ENCODE peak calls at places on chromosomes 2 and 18, in seven cellular contexts. One of them, this sample, is unnamed.

GRCh38 chr2:241546771-241547498 is 11.6 kb upstream of the BOK start:
- DNase-seq in naive thymus-derived CD8-positive, alpha-beta T cell: no peak
- DNase-seq in choroid plexus epithelial cell: peak; percentile 88
- DNase-seq in naive thymus-derived CD4-positive, alpha-beta T cell: no peak
- DNase-seq in activated T-helper 1 cell treated with anti-CD3 and anti-CD28 coated beads, Interleukin-12 subunit alpha, Interleukin-12 subunit beta, Interleukin-2, Interleukin-4 antibody, amounts not matched to agents 30 ng/mL and 10 ng/mL and 1 ng/mL, durations not matched to agents 14 hours and 24 hours and 36 hours: no peak
- DNase-seq in CD4-positive, CD25-positive, alpha-beta regulatory T cell: no peak
- DNase-seq in stimulated activated CD8-positive, alpha-beta memory T cell treated with anti-CD3 and anti-CD28 coated beads, Interleukin-15, amount 100 ng/mL, for 48 hours: no peak
- DNase-seq in this sample: no peak

GRCh38 chr2:189104926-189105325 is 74.6 kb downstream of the COL5A2 start:
- DNase-seq in naive thymus-derived CD8-positive, alpha-beta T cell: no peak
- DNase-seq in choroid plexus epithelial cell: peak; percentile 74
- DNase-seq in naive thymus-derived CD4-positive, alpha-beta T cell: no peak
- DNase-seq in activated T-helper 1 cell treated with anti-CD3 and anti-CD28 coated beads, Interleukin-12 subunit alpha, Interleukin-12 subunit beta, Interleukin-2, Interleukin-4 antibody, amounts not matched to agents 30 ng/mL and 10 ng/mL and 1 ng/mL, durations not matched to agents 14 hours and 24 hours and 36 hours: no peak
- DNase-seq in CD4-positive, CD25-positive, alpha-beta regulatory T cell: no peak
- DNase-seq in stimulated activated CD8-positive, alpha-beta memory T cell treated with anti-CD3 and anti-CD28 coated beads, Interleukin-15, amount 100 ng/mL, for 48 hours: no peak
- DNase-seq in this sample: no peak

GRCh38 chr2:8488001-8488738 is 193.7 kb upstream of the ID2 start:
- DNase-seq in naive thymus-derived CD8-positive, alpha-beta T cell: peak; percentile 51
- DNase-seq in choroid plexus epithelial cell: no peak
- DNase-seq in naive thymus-derived CD4-positive, alpha-beta T cell: no peak
- DNase-seq in activated T-helper 1 cell treated with anti-CD3 and anti-CD28 coated beads, Interleukin-12 subunit alpha, Interleukin-12 subunit beta, Interleukin-2, Interleukin-4 antibody, amounts not matched to agents 30 ng/mL and 10 ng/mL and 1 ng/mL, durations not matched to agents 14 hours and 24 hours and 36 hours: peak; percentile 57
- DNase-seq in CD4-positive, CD25-positive, alpha-beta regulatory T cell: peak; percentile 59
- DNase-seq in stimulated activated CD8-positive, alpha-beta memory T cell treated with anti-CD3 and anti-CD28 coated beads, Interleukin-15, amount 100 ng/mL, for 48 hours: peak; percentile 60
- DNase-seq in this sample: no peak

GRCh38 chr2:179524940-179525339 is 260.3 kb upstream of the SESTD1 start:
- DNase-seq in naive thymus-derived CD8-positive, alpha-beta T cell: no peak
- DNase-seq in choroid plexus epithelial cell: no peak
- DNase-seq in naive thymus-derived CD4-positive, alpha-beta T cell: no peak
- DNase-seq in activated T-helper 1 cell treated with anti-CD3 and anti-CD28 coated beads, Interleukin-12 subunit alpha, Interleukin-12 subunit beta, Interleukin-2, Interleukin-4 antibody, amounts not matched to agents 30 ng/mL and 10 ng/mL and 1 ng/mL, durations not matched to agents 14 hours and 24 hours and 36 hours: no peak
- DNase-seq in CD4-positive, CD25-positive, alpha-beta regulatory T cell: no peak
- DNase-seq in stimulated activated CD8-positive, alpha-beta memory T cell treated with anti-CD3 and anti-CD28 coated beads, Interleukin-15, amount 100 ng/mL, for 48 hours: no peak
- DNase-seq in this sample: no peak

GRCh38 chr18:13672657-13673056 is 53.7 kb downstream of the FAM210A start:
- DNase-seq in naive thymus-derived CD8-positive, alpha-beta T cell: no peak
- DNase-seq in choroid plexus epithelial cell: no peak
- DNase-seq in naive thymus-derived CD4-positive, alpha-beta T cell: no peak
- DNase-seq in activated T-helper 1 cell treated with anti-CD3 and anti-CD28 coated beads, Interleukin-12 subunit alpha, Interleukin-12 subunit beta, Interleukin-2, Interleukin-4 antibody, amounts not matched to agents 30 ng/mL and 10 ng/mL and 1 ng/mL, durations not matched to agents 14 hours and 24 hours and 36 hours: no peak
- DNase-seq in CD4-positive, CD25-positive, alpha-beta regulatory T cell: no peak
- DNase-seq in stimulated activated CD8-positive, alpha-beta memory T cell treated with anti-CD3 and anti-CD28 coated beads, Interleukin-15, amount 100 ng/mL, for 48 hours: no peak
- DNase-seq in this sample: no peak

GRCh38 chr2:42333579-42333978 is 27.4 kb downstream of the COX7A2L start:
- DNase-seq in naive thymus-derived CD8-positive, alpha-beta T cell: no peak
- DNase-seq in choroid plexus epithelial cell: no peak
- DNase-seq in naive thymus-derived CD4-positive, alpha-beta T cell: no peak
- DNase-seq in activated T-helper 1 cell treated with anti-CD3 and anti-CD28 coated beads, Interleukin-12 subunit alpha, Interleukin-12 subunit beta, Interleukin-2, Interleukin-4 antibody, amounts not matched to agents 30 ng/mL and 10 ng/mL and 1 ng/mL, durations not matched to agents 14 hours and 24 hours and 36 hours: no peak
- DNase-seq in CD4-positive, CD25-positive, alpha-beta regulatory T cell: no peak
- DNase-seq in stimulated activated CD8-positive, alpha-beta memory T cell treated with anti-CD3 and anti-CD28 coated beads, Interleukin-15, amount 100 ng/mL, for 48 hours: no peak
- DNase-seq in this sample: no peak

GRCh38 chr2:197839327-197839726 is 34.9 kb downstream of the PLCL1 start:
- DNase-seq in naive thymus-derived CD8-positive, alpha-beta T cell: no peak
- DNase-seq in choroid plexus epithelial cell: no peak
- DNase-seq in naive thymus-derived CD4-positive, alpha-beta T cell: peak; percentile 16
- DNase-seq in activated T-helper 1 cell treated with anti-CD3 and anti-CD28 coated beads, Interleukin-12 subunit alpha, Interleukin-12 subunit beta, Interleukin-2, Interleukin-4 antibody, amounts not matched to agents 30 ng/mL and 10 ng/mL and 1 ng/mL, durations not matched to agents 14 hours and 24 hours and 36 hours: no peak
- DNase-seq in CD4-positive, CD25-positive, alpha-beta regulatory T cell: no peak
- DNase-seq in stimulated activated CD8-positive, alpha-beta memory T cell treated with anti-CD3 and anti-CD28 coated beads, Interleukin-15, amount 100 ng/mL, for 48 hours: no peak
- DNase-seq in this sample: no peak

GRCh38 chr2:241066893-241067341 is 35.2 kb downstream of the MTERF4 start:
- DNase-seq in naive thymus-derived CD8-positive, alpha-beta T cell: no peak
- DNase-seq in choroid plexus epithelial cell: no peak
- DNase-seq in naive thymus-derived CD4-positive, alpha-beta T cell: no peak
- DNase-seq in activated T-helper 1 cell treated with anti-CD3 and anti-CD28 coated beads, Interleukin-12 subunit alpha, Interleukin-12 subunit beta, Interleukin-2, Interleukin-4 antibody, amounts not matched to agents 30 ng/mL and 10 ng/mL and 1 ng/mL, durations not matched to agents 14 hours and 24 hours and 36 hours: no peak
- DNase-seq in CD4-positive, CD25-positive, alpha-beta regulatory T cell: no peak
- DNase-seq in stimulated activated CD8-positive, alpha-beta memory T cell treated with anti-CD3 and anti-CD28 coated beads, Interleukin-15, amount 100 ng/mL, for 48 hours: no peak
- DNase-seq in this sample: no peak

GRCh38 chr18:45954070-45954712 is 12.9 kb downstream of the EPG5 start:
- DNase-seq in naive thymus-derived CD8-positive, alpha-beta T cell: no peak
- DNase-seq in choroid plexus epithelial cell: peak; percentile 93
- DNase-seq in naive thymus-derived CD4-positive, alpha-beta T cell: no peak
- DNase-seq in activated T-helper 1 cell treated with anti-CD3 and anti-CD28 coated beads, Interleukin-12 subunit alpha, Interleukin-12 subunit beta, Interleukin-2, Interleukin-4 antibody, amounts not matched to agents 30 ng/mL and 10 ng/mL and 1 ng/mL, durations not matched to agents 14 hours and 24 hours and 36 hours: no peak
- DNase-seq in CD4-positive, CD25-positive, alpha-beta regulatory T cell: no peak
- DNase-seq in stimulated activated CD8-positive, alpha-beta memory T cell treated with anti-CD3 and anti-CD28 coated beads, Interleukin-15, amount 100 ng/mL, for 48 hours: no peak
- DNase-seq in this sample: no peak

GRCh38 chr2:48356701-48357322 is 173.1 kb upstream of the STON1 start:
- DNase-seq in naive thymus-derived CD8-positive, alpha-beta T cell: peak; percentile 22
- DNase-seq in choroid plexus epithelial cell: peak; percentile 88
- DNase-seq in naive thymus-derived CD4-positive, alpha-beta T cell: peak; percentile 68
- DNase-seq in activated T-helper 1 cell treated with anti-CD3 and anti-CD28 coated beads, Interleukin-12 subunit alpha, Interleukin-12 subunit beta, Interleukin-2, Interleukin-4 antibody, amounts not matched to agents 30 ng/mL and 10 ng/mL and 1 ng/mL, durations not matched to agents 14 hours and 24 hours and 36 hours: peak; percentile 9
- DNase-seq in CD4-positive, CD25-positive, alpha-beta regulatory T cell: peak; percentile 26
- DNase-seq in stimulated activated CD8-positive, alpha-beta memory T cell treated with anti-CD3 and anti-CD28 coated beads, Interleukin-15, amount 100 ng/mL, for 48 hours: peak; percentile 6
- DNase-seq in this sample: no peak

GRCh38 chr2:237418300-237418699 is 4.3 kb upstream of the COL6A3 start:
- DNase-seq in naive thymus-derived CD8-positive, alpha-beta T cell: no peak
- DNase-seq in choroid plexus epithelial cell: no peak
- DNase-seq in naive thymus-derived CD4-positive, alpha-beta T cell: no peak
- DNase-seq in activated T-helper 1 cell treated with anti-CD3 and anti-CD28 coated beads, Interleukin-12 subunit alpha, Interleukin-12 subunit beta, Interleukin-2, Interleukin-4 antibody, amounts not matched to agents 30 ng/mL and 10 ng/mL and 1 ng/mL, durations not matched to agents 14 hours and 24 hours and 36 hours: no peak
- DNase-seq in CD4-positive, CD25-positive, alpha-beta regulatory T cell: no peak
- DNase-seq in stimulated activated CD8-positive, alpha-beta memory T cell treated with anti-CD3 and anti-CD28 coated beads, Interleukin-15, amount 100 ng/mL, for 48 hours: no peak
- DNase-seq in this sample: no peak

GRCh38 chr2:160970052-160970846 is 190.0 kb upstream of the TANK start:
- DNase-seq in naive thymus-derived CD8-positive, alpha-beta T cell: peak; percentile 2
- DNase-seq in choroid plexus epithelial cell: peak; percentile 92
- DNase-seq in naive thymus-derived CD4-positive, alpha-beta T cell: no peak
- DNase-seq in activated T-helper 1 cell treated with anti-CD3 and anti-CD28 coated beads, Interleukin-12 subunit alpha, Interleukin-12 subunit beta, Interleukin-2, Interleukin-4 antibody, amounts not matched to agents 30 ng/mL and 10 ng/mL and 1 ng/mL, durations not matched to agents 14 hours and 24 hours and 36 hours: no peak
- DNase-seq in CD4-positive, CD25-positive, alpha-beta regulatory T cell: no peak
- DNase-seq in stimulated activated CD8-positive, alpha-beta memory T cell treated with anti-CD3 and anti-CD28 coated beads, Interleukin-15, amount 100 ng/mL, for 48 hours: no peak
- DNase-seq in this sample: no peak

GRCh38 chr2:172704072-172704936 is 31.3 kb upstream of the RAPGEF4 start:
- DNase-seq in naive thymus-derived CD8-positive, alpha-beta T cell: no peak
- DNase-seq in choroid plexus epithelial cell: peak; percentile 64
- DNase-seq in naive thymus-derived CD4-positive, alpha-beta T cell: no peak
- DNase-seq in activated T-helper 1 cell treated with anti-CD3 and anti-CD28 coated beads, Interleukin-12 subunit alpha, Interleukin-12 subunit beta, Interleukin-2, Interleukin-4 antibody, amounts not matched to agents 30 ng/mL and 10 ng/mL and 1 ng/mL, durations not matched to agents 14 hours and 24 hours and 36 hours: no peak
- DNase-seq in CD4-positive, CD25-positive, alpha-beta regulatory T cell: no peak
- DNase-seq in stimulated activated CD8-positive, alpha-beta memory T cell treated with anti-CD3 and anti-CD28 coated beads, Interleukin-15, amount 100 ng/mL, for 48 hours: no peak
- DNase-seq in this sample: peak; percentile 6

GRCh38 chr18:45567123-45567522 is 48.2 kb upstream of the SLC14A2 start:
- DNase-seq in naive thymus-derived CD8-positive, alpha-beta T cell: no peak
- DNase-seq in choroid plexus epithelial cell: peak; percentile 78
- DNase-seq in naive thymus-derived CD4-positive, alpha-beta T cell: no peak
- DNase-seq in activated T-helper 1 cell treated with anti-CD3 and anti-CD28 coated beads, Interleukin-12 subunit alpha, Interleukin-12 subunit beta, Interleukin-2, Interleukin-4 antibody, amounts not matched to agents 30 ng/mL and 10 ng/mL and 1 ng/mL, durations not matched to agents 14 hours and 24 hours and 36 hours: no peak
- DNase-seq in CD4-positive, CD25-positive, alpha-beta regulatory T cell: no peak
- DNase-seq in stimulated activated CD8-positive, alpha-beta memory T cell treated with anti-CD3 and anti-CD28 coated beads, Interleukin-15, amount 100 ng/mL, for 48 hours: no peak
- DNase-seq in this sample: no peak

GRCh38 chr2:18690342-18690741 is 101.0 kb upstream of the NT5C1B start:
- DNase-seq in naive thymus-derived CD8-positive, alpha-beta T cell: no peak
- DNase-seq in choroid plexus epithelial cell: no peak
- DNase-seq in naive thymus-derived CD4-positive, alpha-beta T cell: no peak
- DNase-seq in activated T-helper 1 cell treated with anti-CD3 and anti-CD28 coated beads, Interleukin-12 subunit alpha, Interleukin-12 subunit beta, Interleukin-2, Interleukin-4 antibody, amounts not matched to agents 30 ng/mL and 10 ng/mL and 1 ng/mL, durations not matched to agents 14 hours and 24 hours and 36 hours: no peak
- DNase-seq in CD4-positive, CD25-positive, alpha-beta regulatory T cell: no peak
- DNase-seq in stimulated activated CD8-positive, alpha-beta memory T cell treated with anti-CD3 and anti-CD28 coated beads, Interleukin-15, amount 100 ng/mL, for 48 hours: no peak
- DNase-seq in this sample: no peak

GRCh38 chr2:114368705-114369104 is 73.7 kb upstream of the DPP10 start:
- DNase-seq in naive thymus-derived CD8-positive, alpha-beta T cell: no peak
- DNase-seq in choroid plexus epithelial cell: peak; percentile 1
- DNase-seq in naive thymus-derived CD4-positive, alpha-beta T cell: no peak
- DNase-seq in activated T-helper 1 cell treated with anti-CD3 and anti-CD28 coated beads, Interleukin-12 subunit alpha, Interleukin-12 subunit beta, Interleukin-2, Interleukin-4 antibody, amounts not matched to agents 30 ng/mL and 10 ng/mL and 1 ng/mL, durations not matched to agents 14 hours and 24 hours and 36 hours: no peak
- DNase-seq in CD4-positive, CD25-positive, alpha-beta regulatory T cell: no peak
- DNase-seq in stimulated activated CD8-positive, alpha-beta memory T cell treated with anti-CD3 and anti-CD28 coated beads, Interleukin-15, amount 100 ng/mL, for 48 hours: no peak
- DNase-seq in this sample: no peak

GRCh38 chr18:34631071-34631470 is 79.0 kb upstream of the DTNA start:
- DNase-seq in naive thymus-derived CD8-positive, alpha-beta T cell: no peak
- DNase-seq in choroid plexus epithelial cell: no peak
- DNase-seq in naive thymus-derived CD4-positive, alpha-beta T cell: no peak
- DNase-seq in activated T-helper 1 cell treated with anti-CD3 and anti-CD28 coated beads, Interleukin-12 subunit alpha, Interleukin-12 subunit beta, Interleukin-2, Interleukin-4 antibody, amounts not matched to agents 30 ng/mL and 10 ng/mL and 1 ng/mL, durations not matched to agents 14 hours and 24 hours and 36 hours: no peak
- DNase-seq in CD4-positive, CD25-positive, alpha-beta regulatory T cell: no peak
- DNase-seq in stimulated activated CD8-positive, alpha-beta memory T cell treated with anti-CD3 and anti-CD28 coated beads, Interleukin-15, amount 100 ng/mL, for 48 hours: no peak
- DNase-seq in this sample: no peak

GRCh38 chr2:214808961-214809750 is at the start of gene BARD1:
- DNase-seq in naive thymus-derived CD8-positive, alpha-beta T cell: peak; percentile 53
- DNase-seq in choroid plexus epithelial cell: peak; percentile 71
- DNase-seq in naive thymus-derived CD4-positive, alpha-beta T cell: peak; percentile 54
- DNase-seq in activated T-helper 1 cell treated with anti-CD3 and anti-CD28 coated beads, Interleukin-12 subunit alpha, Interleukin-12 subunit beta, Interleukin-2, Interleukin-4 antibody, amounts not matched to agents 30 ng/mL and 10 ng/mL and 1 ng/mL, durations not matched to agents 14 hours and 24 hours and 36 hours: peak; percentile 46
- DNase-seq in CD4-positive, CD25-positive, alpha-beta regulatory T cell: peak; percentile 56
- DNase-seq in stimulated activated CD8-positive, alpha-beta memory T cell treated with anti-CD3 and anti-CD28 coated beads, Interleukin-15, amount 100 ng/mL, for 48 hours: peak; percentile 32
- DNase-seq in this sample: peak; percentile 50